ENCODE peak calls at places on chromosomes 1 and 21, in eight cellular contexts. J, B, O, N, E, C, M and F are unnamed samples.

GRCh38 chr1:203144661-203145060 is 17.1 kb downstream of the ADORA1 start:
- DNase-seq in J (no peak), B (no peak), O (no peak), N (no peak), E (no peak), C (no peak), M (no peak), F (peak)

GRCh38 chr21:20997633-20998455 is at the start of gene NCAM2:
- DNase-seq in J (no peak), B (peak), O (no peak), N (peak), E (peak), C (peak), M (peak), F (no peak)

GRCh38 chr1:28110555-28110954 is 22.1 kb upstream of the EYA3 start:
- DNase-seq in J (no peak), B (no peak), O (no peak), N (no peak), E (no peak), C (no peak), M (no peak), F (no peak)

GRCh38 chr21:45029968-45030636 is 44.3 kb upstream of the ADARB1 start:
- DNase-seq in J (no peak), B (no peak), O (no peak), N (no peak), E (peak), C (peak), M (no peak), F (no peak)

GRCh38 chr1:116763116-116763786 is 9.0 kb downstream of the CD2 start:
- DNase-seq in J (peak), B (no peak), O (no peak), N (peak), E (no peak), C (no peak), M (peak), F (no peak)

GRCh38 chr1:154742586-154742985 is 127.5 kb downstream of the KCNN3 start:
- DNase-seq in J (no peak), B (no peak), O (no peak), N (no peak), E (no peak), C (no peak), M (no peak), F (no peak)

GRCh38 chr21:36703123-36703522 is 4.2 kb downstream of the SIM2 start:
- DNase-seq in J (no peak), B (no peak), O (no peak), N (no peak), E (no peak), C (no peak), M (no peak), F (no peak)

GRCh38 chr1:6157528-6158174 is 22.5 kb downstream of the CHD5 start:
- DNase-seq in J (no peak), B (no peak), O (no peak), N (no peak), E (no peak), C (no peak), M (no peak), F (peak)

GRCh38 chr1:37485902-37486679 is 11.7 kb downstream of the ZC3H12A start:
- DNase-seq in J (no peak), B (no peak), O (no peak), N (no peak), E (no peak), C (no peak), M (no peak), F (peak)

GRCh38 chr1:17439250-17440073 is at the start of gene RCC2:
- DNase-seq in J (peak), B (peak), O (no peak), N (peak), E (peak), C (peak), M (peak), F (peak)

GRCh38 chr1:37764888-37765441 is at the start of gene EPHA10:
- DNase-seq in J (no peak), B (no peak), O (no peak), N (no peak), E (peak), C (peak), M (no peak), F (no peak)

GRCh38 chr21:32371913-32372314 is 20.9 kb downstream of the URB1 start:
- DNase-seq in J (no peak), B (no peak), O (no peak), N (no peak), E (no peak), C (no peak), M (no peak), F (no peak)

GRCh38 chr1:241640867-241641542 is 836 bp upstream of the CHML start:
- DNase-seq in J (no peak), B (no peak), O (no peak), N (no peak), E (no peak), C (no peak), M (no peak), F (no peak)

GRCh38 chr1:147579532-147580199 is 38.4 kb downstream of the BCL9 start:
- DNase-seq in J (no peak), B (no peak), O (no peak), N (peak), E (peak), C (no peak), M (peak), F (peak)

GRCh38 chr1:21587602-21587953 is 78.4 kb downstream of the ALPL start:
- DNase-seq in J (no peak), B (no peak), O (no peak), N (no peak), E (no peak), C (no peak), M (no peak), F (no peak)

GRCh38 chr1:154558610-154559495 is at the start of gene UBE2Q1:
- DNase-seq in J (peak), B (peak), O (peak), N (peak), E (peak), C (peak), M (peak), F (peak)

GRCh38 chr1:173445656-173446055 is 31.5 kb upstream of the PRDX6 start:
- DNase-seq in J (no peak), B (no peak), O (no peak), N (no peak), E (no peak), C (no peak), M (no peak), F (no peak)

GRCh38 chr21:41632748-41633475 is 125.0 kb upstream of the TMPRSS2 start:
- DNase-seq in J (no peak), B (no peak), O (no peak), N (no peak), E (no peak), C (no peak), M (no peak), F (no peak)

GRCh38 chr1:215888159-215888558 is 321.1 kb downstream of the KCTD3 start:
- DNase-seq in J (no peak), B (no peak), O (no peak), N (no peak), E (no peak), C (no peak), M (peak), F (no peak)

GRCh38 chr21:43892334-43892733 is 27.3 kb downstream of the AGPAT3 start:
- DNase-seq in J (no peak), B (no peak), O (no peak), N (no peak), E (no peak), C (no peak), M (no peak), F (no peak)

GRCh38 chr1:174812026-174812425 is 187.7 kb upstream of the CACYBP start:
- DNase-seq in J (no peak), B (no peak), O (no peak), N (no peak), E (no peak), C (no peak), M (no peak), F (no peak)

GRCh38 chr1:204438628-204439027 is 27.0 kb upstream of the PPP1R15B start:
- DNase-seq in J (no peak), B (no peak), O (peak), N (no peak), E (no peak), C (no peak), M (no peak), F (peak)

GRCh38 chr1:64624446-64624766 is 120.5 kb upstream of the RAVER2 start:
- DNase-seq in J (peak), B (no peak), O (peak), N (no peak), E (no peak), C (no peak), M (no peak), F (no peak)

GRCh38 chr1:111139234-111139955 is 498 bp downstream of the DRAM2 start:
- DNase-seq in J (peak), B (no peak), O (no peak), N (peak), E (peak), C (peak), M (peak), F (peak)

GRCh38 chr1:34113887-34114286 is 51.1 kb downstream of the CSMD2 start:
- DNase-seq in J (no peak), B (no peak), O (no peak), N (no peak), E (no peak), C (peak), M (peak), F (peak)

GRCh38 chr1:229991724-229992333 is 75.2 kb upstream of the GALNT2 start:
- DNase-seq in J (no peak), B (no peak), O (no peak), N (peak), E (no peak), C (no peak), M (no peak), F (no peak)

GRCh38 chr1:23879809-23880208 is 11.7 kb upstream of the FUCA1 start:
- DNase-seq in J (no peak), B (no peak), O (no peak), N (no peak), E (no peak), C (no peak), M (no peak), F (no peak)

GRCh38 chr1:166999500-166999899 is 10.4 kb downstream of the MAEL start:
- DNase-seq in J (no peak), B (no peak), O (no peak), N (no peak), E (no peak), C (no peak), M (peak), F (no peak)

GRCh38 chr1:232669981-232670763 is 40.2 kb upstream of the SIPA1L2 start:
- DNase-seq in J (no peak), B (no peak), O (no peak), N (no peak), E (no peak), C (no peak), M (no peak), F (no peak)

GRCh38 chr1:184457500-184457899 is 70.7 kb downstream of the C1orf21 start:
- DNase-seq in J (no peak), B (no peak), O (peak), N (no peak), E (no peak), C (no peak), M (no peak), F (no peak)

GRCh38 chr1:54124472-54124871 is 28.3 kb downstream of the CDCP2 start:
- DNase-seq in J (no peak), B (no peak), O (no peak), N (no peak), E (no peak), C (peak), M (no peak), F (peak)

GRCh38 chr1:201167625-201167991 is 13.3 kb upstream of the TMEM9 start:
- DNase-seq in J (no peak), B (no peak), O (no peak), N (no peak), E (no peak), C (no peak), M (no peak), F (no peak)

GRCh38 chr1:201169203-201169602 is 14.9 kb upstream of the TMEM9 start:
- DNase-seq in J (no peak), B (no peak), O (no peak), N (no peak), E (no peak), C (no peak), M (no peak), F (no peak)

GRCh38 chr1:201169971-201170532 is 15.8 kb upstream of the TMEM9 start:
- DNase-seq in J (no peak), B (no peak), O (no peak), N (no peak), E (no peak), C (no peak), M (no peak), F (no peak)

GRCh38 chr1:201164645-201165044 is 10.4 kb upstream of the TMEM9 start:
- DNase-seq in J (no peak), B (no peak), O (no peak), N (no peak), E (no peak), C (no peak), M (no peak), F (no peak)

DNA sequence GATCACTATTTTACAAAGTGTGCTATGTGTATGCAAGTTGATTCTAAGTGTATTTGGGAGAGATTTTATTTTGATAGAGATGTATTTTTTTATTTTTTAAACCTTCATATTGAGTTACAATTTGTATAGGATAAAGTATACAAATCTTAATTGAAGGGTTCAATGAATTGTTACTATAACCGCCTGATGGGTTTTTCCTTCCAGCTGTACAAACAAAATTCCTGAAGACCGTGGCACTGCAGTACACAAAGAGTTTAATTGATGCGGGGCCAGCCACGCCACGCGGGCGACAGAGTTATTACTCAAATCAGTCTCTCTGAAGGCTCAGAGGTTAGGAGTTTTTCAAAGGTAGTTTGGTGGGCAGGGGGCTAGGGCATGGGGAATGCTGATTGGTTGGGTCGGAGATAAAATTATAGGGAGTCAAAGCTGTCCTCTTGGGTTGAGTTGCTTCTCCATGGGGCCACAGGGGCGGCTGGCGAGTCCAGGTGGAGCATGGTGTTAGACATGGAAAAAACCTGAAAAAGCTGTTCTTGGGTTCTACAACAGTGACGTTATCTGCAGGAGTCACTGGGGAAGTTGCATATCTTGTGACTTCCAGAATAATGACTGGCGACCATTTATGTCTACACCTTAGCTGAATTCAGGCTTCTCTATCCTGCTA is 12.8 kb upstream of the TMEM9 start:
- DNase-seq in J (no peak), B (no peak), O (no peak), N (no peak), E (no peak), C (no peak), M (no peak), F (no peak)
- TF ChIP-seq CTCF in J (no peak), B (no peak), O (no peak), N (no peak), E (no peak), C (no peak), M (no peak), F (no peak)

DNA sequence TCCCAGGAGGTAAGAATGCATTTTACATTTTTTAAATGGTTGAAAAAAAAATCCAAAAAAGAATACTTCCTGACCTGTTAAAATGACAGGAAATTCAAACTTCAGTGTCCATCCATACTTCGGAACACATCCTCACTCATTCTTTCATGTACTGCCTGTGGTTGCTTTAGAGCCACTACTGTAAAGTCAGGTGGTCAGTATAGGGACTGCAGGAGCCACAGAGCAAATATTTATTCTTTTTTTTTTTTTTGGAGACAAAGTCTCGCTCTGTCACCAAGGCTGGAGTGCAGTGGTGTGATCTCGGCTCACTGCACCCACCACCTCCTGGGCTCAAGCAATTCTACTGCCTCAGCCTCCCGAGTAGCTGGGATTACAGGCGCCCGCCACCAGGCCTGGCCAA is 124.7 kb downstream of the CLIC6 start:
- DNase-seq in J (no peak), B (no peak), O (no peak), N (no peak), E (no peak), C (no peak), M (no peak), F (no peak)
- TF ChIP-seq CTCF in J (no peak), B (no peak), O (no peak), N (no peak), E (no peak), C (no peak), M (no peak), F (no peak)

GRCh38 chr21:31335957-31336738 is 7.9 kb downstream of the TIAM1 start:
- DNase-seq in J (no peak), B (no peak), O (peak), N (no peak), E (no peak), C (no peak), M (peak), F (no peak)

GRCh38 chr21:31337991-31338891 is 5.8 kb downstream of the TIAM1 start:
- DNase-seq in J (no peak), B (no peak), O (no peak), N (no peak), E (no peak), C (no peak), M (no peak), F (no peak)

GRCh38 chr21:31334648-31335121 is 9.4 kb downstream of the TIAM1 start:
- DNase-seq in J (no peak), B (no peak), O (no peak), N (no peak), E (no peak), C (no peak), M (no peak), F (no peak)

GRCh38 chr21:31337086-31337485 is 7.0 kb downstream of the TIAM1 start:
- DNase-seq in J (no peak), B (no peak), O (no peak), N (no peak), E (no peak), C (no peak), M (no peak), F (no peak)

GRCh38 chr21:31336739-31337040 is 7.4 kb downstream of the TIAM1 start:
- DNase-seq in J (no peak), B (no peak), O (no peak), N (no peak), E (no peak), C (no peak), M (no peak), F (no peak)
- TF ChIP-seq CTCF in J (no peak), B (no peak), O (no peak), N (no peak), E (no peak), C (no peak), M (no peak), F (no peak)

DNA sequence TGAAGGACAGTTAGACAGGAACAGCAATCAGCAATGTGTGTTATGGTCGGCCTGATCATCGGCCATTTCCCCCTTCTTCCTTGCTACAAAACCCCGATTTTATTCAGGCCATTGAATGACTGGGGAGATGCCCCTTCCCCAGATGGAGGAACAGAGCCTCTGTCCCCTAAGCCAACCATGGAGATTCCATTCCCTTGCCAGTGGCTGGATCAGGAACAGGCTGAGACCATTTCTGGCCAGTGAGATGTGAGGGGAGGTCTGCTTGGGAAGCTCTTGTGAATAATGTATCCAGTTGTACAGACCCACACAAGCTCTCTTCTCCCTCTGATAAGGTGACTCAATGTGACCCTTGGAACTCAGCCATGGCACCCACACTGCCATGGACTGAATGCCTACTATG is 7.7 kb downstream of the CSRP1 start:
- DNase-seq in J (no peak), B (no peak), O (no peak), N (no peak), E (no peak), C (no peak), M (no peak), F (no peak)
- TF ChIP-seq CTCF in J (no peak), B (no peak), O (no peak), N (no peak), E (no peak), C (no peak), M (no peak), F (no peak)

GRCh38 chr1:225877570-225877969 is 4.6 kb downstream of the TMEM63A start:
- DNase-seq in J (peak), B (no peak), O (no peak), N (no peak), E (peak), C (peak), M (peak), F (peak)
- TF ChIP-seq CTCF in J (peak), B (no peak), O (peak), N (no peak), E (peak), C (peak), M (peak), F (peak)

DNA sequence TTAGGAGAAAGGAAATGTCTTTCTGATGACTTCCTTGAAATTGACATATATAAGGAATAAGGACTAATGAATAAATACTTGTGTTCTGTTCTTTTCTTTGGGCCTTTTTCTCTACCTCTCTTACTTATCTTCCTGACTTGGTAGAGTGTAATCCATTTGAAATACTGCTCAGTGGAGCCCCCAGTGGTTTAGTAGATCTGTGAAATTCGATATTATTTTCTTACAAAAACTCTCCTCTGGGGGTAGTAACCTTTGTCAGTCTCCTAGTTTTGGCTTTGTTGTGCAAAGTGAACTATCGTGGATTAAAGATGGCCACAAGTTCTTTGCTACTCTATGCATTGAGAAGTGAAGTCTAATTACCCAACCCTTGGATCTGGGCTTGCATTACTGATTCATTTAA is 48.8 kb downstream of the DUSP10 start:
- DNase-seq in J (no peak), B (no peak), O (no peak), N (no peak), E (no peak), C (no peak), M (no peak), F (no peak)
- TF ChIP-seq CTCF in J (peak), B (no peak), O (no peak), N (no peak), E (no peak), C (no peak), M (peak), F (peak)

GRCh38 chr21:37916795-37917142 is 512 bp upstream of the KCNJ6 start:
- DNase-seq in J (no peak), B (no peak), O (no peak), N (no peak), E (peak), C (peak), M (no peak), F (no peak)
- TF ChIP-seq CTCF in J (no peak), B (no peak), O (peak), N (no peak), E (peak), C (peak), M (no peak), F (no peak)